ENCODE peak calls at places on chromosome 16, in four cellular contexts. D is Peyer's patch, Q is GM06990, K is BE2C. Z is an unnamed sample.

GRCh38 chr16:58366247-58367031 is 25.8 kb upstream of the GINS3 start:
- DNase-seq in D (no peak), Q (no peak), K (peak), Z (no peak)

GRCh38 chr16:86080131-86080875 is 181.3 kb downstream of the IRF8 start:
- DNase-seq in D (peak), Q (no peak), K (no peak), Z (no peak)

GRCh38 chr16:85870159-85870558 is 28.8 kb upstream of the IRF8 start:
- DNase-seq in D (no peak), Q (no peak), K (no peak), Z (no peak)

GRCh38 chr16:85640254-85640558 is 27.1 kb downstream of the GSE1 start:
- DNase-seq in D (no peak), Q (no peak), K (no peak), Z (no peak)

GRCh38 chr16:85662036-85662812 is 26.5 kb downstream of the GINS2 start:
- DNase-seq in D (peak), Q (no peak), K (no peak), Z (no peak)

GRCh38 chr16:53756329-53756996 is 52.5 kb downstream of the FTO start:
- DNase-seq in D (no peak), Q (no peak), K (no peak), Z (no peak)

GRCh38 chr16:85301171-85301690 is 189.0 kb upstream of the CIBAR2 start:
- DNase-seq in D (no peak), Q (no peak), K (no peak), Z (no peak)

GRCh38 chr16:88761143-88761534 is 23.9 kb downstream of the PIEZO1 start:
- DNase-seq in D (no peak), Q (no peak), K (no peak), Z (no peak)

GRCh38 chr16:66898207-66898606 is 17.9 kb downstream of the PDP2 start:
- DNase-seq in D (peak), Q (no peak), K (peak), Z (no peak)

GRCh38 chr16:4944333-4945281 is 7.7 kb upstream of the PPL start:
- DNase-seq in D (peak), Q (no peak), K (peak), Z (peak)

GRCh38 chr16:57216968-57217367 is 28.1 kb upstream of the ARL2BP start:
- DNase-seq in D (no peak), Q (no peak), K (no peak), Z (no peak)

GRCh38 chr16:89697616-89698331 is 3.7 kb downstream of the SPATA2L start:
- DNase-seq in D (no peak), Q (no peak), K (peak), Z (no peak)

GRCh38 chr16:10868089-10868488 is 8.9 kb upstream of the CIITA start:
- DNase-seq in D (no peak), Q (no peak), K (no peak), Z (no peak)

GRCh38 chr16:67241008-67241900 is 6.0 kb downstream of the FHOD1 start:
- DNase-seq in D (peak), Q (no peak), K (no peak), Z (no peak)

GRCh38 chr16:67651039-67651438 is 6.1 kb downstream of the CARMIL2 start:
- DNase-seq in D (no peak), Q (no peak), K (no peak), Z (no peak)

GRCh38 chr16:85800321-85800669 is 800 bp downstream of the COX4I1 start:
- DNase-seq in D (no peak), Q (no peak), K (no peak), Z (no peak)

GRCh38 chr16:67779256-67780014 is 26.9 kb downstream of the RANBP10 start:
- DNase-seq in D (no peak), Q (no peak), K (no peak), Z (no peak)

DNA sequence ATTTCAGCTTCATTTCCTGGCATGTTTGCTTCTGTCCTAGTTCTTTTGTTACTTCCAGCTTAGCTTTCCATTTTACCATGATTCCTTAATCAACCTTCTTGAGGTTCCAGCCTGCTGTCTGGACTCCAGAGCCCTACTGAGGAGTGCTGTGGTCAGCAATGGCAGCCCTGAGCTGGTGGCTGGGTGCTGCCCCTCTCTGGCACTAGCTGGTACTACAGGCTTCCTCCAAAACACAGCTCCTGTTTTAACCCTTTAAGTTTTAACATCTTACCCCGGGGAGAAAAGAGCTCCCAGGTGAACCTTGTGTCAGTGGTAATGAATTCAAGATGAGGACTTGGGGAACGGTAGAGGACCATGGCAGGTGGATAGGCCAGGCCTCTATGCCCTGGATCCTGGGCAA is 395.5 kb downstream of the TMEM114 start:
- DNase-seq in D (no peak), Q (no peak), K (peak), Z (no peak)
- TF ChIP-seq CTCF in D (no peak), Q (peak), K (peak), Z (no peak)

GRCh38 chr16:29961479-29962343 is at the start of gene TMEM219:
- DNase-seq in D (peak), Q (peak), K (peak), Z (peak)
- TF ChIP-seq CTCF in D (peak), Q (peak), K (peak), Z (peak)

DNA sequence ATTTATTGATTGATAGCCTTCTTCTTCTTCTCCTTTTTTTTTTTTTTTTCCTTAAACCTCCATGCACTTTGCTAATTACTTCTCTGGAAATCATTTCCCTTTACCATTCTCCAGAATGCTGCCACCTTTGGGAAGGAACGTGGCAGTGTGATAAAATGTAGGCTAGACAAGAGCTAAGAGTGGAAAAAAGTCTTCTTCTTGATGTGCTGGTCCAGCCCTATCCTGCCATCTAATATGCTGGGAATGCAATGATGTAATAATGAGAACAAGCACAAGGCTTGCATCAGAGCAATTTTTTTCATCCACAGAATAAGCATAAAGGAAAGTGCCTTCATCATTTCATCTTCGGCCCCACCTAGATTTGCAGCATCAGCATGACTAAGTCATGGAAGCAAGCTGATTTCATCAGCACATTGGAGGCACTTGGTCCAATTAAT is 128.7 kb upstream of the ZFHX3 start:
- DNase-seq in D (no peak), Q (no peak), K (no peak), Z (no peak)
- TF ChIP-seq CTCF in D (no peak), Q (no peak), K (peak), Z (peak)

DNA sequence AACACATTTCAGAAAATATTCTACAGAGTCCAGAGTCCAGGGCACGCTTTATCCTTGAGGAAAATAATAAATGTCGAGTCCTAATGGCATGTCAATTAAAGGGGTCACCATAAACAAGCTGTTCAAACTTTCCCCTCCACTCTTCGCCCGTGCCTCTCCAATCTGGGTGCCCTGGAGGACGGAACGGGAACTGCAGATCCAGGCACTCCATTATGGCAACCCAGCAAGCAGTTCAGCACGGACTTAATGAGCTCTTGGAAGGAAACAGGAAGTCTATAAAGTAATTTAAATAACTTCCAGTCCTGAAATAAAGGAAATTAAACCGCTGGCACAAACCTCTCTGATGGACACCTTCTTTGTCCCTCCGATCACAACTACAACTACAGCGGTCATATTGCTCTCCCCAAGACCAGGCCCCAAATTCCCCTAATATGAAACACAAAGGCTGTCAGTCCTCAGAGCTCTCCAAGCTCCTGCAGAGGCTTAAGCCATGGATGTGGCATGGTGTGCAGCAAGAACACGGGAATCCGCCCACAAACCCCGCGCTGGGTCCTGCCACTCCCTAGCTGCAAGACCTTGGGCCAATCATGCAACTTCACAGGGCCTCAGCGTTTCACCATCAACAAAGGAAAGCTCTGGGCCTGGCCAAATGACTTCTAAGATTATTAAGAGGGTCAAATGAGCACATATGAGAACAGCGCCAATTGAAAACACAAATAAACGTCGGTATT is 52.6 kb downstream of the ZFHX3 start:
- DNase-seq in D (no peak), Q (no peak), K (peak), Z (no peak)
- TF ChIP-seq CTCF in D (no peak), Q (peak), K (peak), Z (peak)

GRCh38 chr16:77434365-77435239 is at the start of gene ADAMTS18:
- DNase-seq in D (no peak), Q (peak), K (no peak), Z (no peak)
- TF ChIP-seq CTCF in D (no peak), Q (no peak), K (no peak), Z (no peak)

GRCh38 chr16:15686287-15686686 is 36.2 kb downstream of the NDE1 start:
- DNase-seq in D (no peak), Q (no peak), K (no peak), Z (no peak)

GRCh38 chr16:15676506-15676905 is 26.5 kb downstream of the NDE1 start:
- DNase-seq in D (no peak), Q (no peak), K (no peak), Z (no peak)

GRCh38 chr16:15677447-15677846 is 27.4 kb downstream of the NDE1 start:
- DNase-seq in D (no peak), Q (no peak), K (no peak), Z (no peak)

GRCh38 chr16:15682105-15682570 is 32.1 kb downstream of the NDE1 start:
- DNase-seq in D (no peak), Q (no peak), K (peak), Z (no peak)
- TF ChIP-seq CTCF in D (no peak), Q (peak), K (peak), Z (peak)

Z was measured in osteocyte.